ENCODE peak calls at places on chromosomes 16 and 17, in five cellular contexts. N is right atrium auricular region, L is adrenal gland, X is upper lobe of right lung, M is mesendoderm. G is an unnamed sample. For H3K27me3 and H3K4me1, the result is how much of the 10 kb centered on the place peaks cover.

GRCh38 chr17:74458835-74459234 is 7.6 kb upstream of the CD300A start:
- DNase-seq in L (no peak), M (no peak), N (no peak), X (no peak), G (no peak)

GRCh38 chr17:75549246-75550138 is 24.0 kb downstream of the LLGL2 start:
- DNase-seq in X (peak), L (no peak), N (no peak), M (peak), G (peak)

GRCh38 chr17:50133769-50134099 is 3.8 kb upstream of the SAMD14 start:
- DNase-seq in M (no peak), X (peak), L (no peak), N (no peak), G (no peak)

GRCh38 chr17:43604549-43604948 is 57.2 kb downstream of the MEOX1 start:
- DNase-seq in X (no peak), M (no peak), N (no peak), L (no peak), G (no peak)

GRCh38 chr16:86517652-86518258 is 7.4 kb downstream of the FOXF1 start:
- DNase-seq in X (no peak), N (no peak), L (peak), M (peak), G (peak)

GRCh38 chr16:27529962-27530361 is 19.8 kb downstream of the GTF3C1 start:
- DNase-seq in M (no peak), N (no peak), X (no peak), L (no peak), G (peak)

GRCh38 chr16:1832831-1833454 is 5.9 kb downstream of the FAHD1 start:
- DNase-seq in M (no peak), N (no peak), X (no peak), L (no peak), G (peak)

GRCh38 chr17:73593249-73593965 is 50.8 kb downstream of the SDK2 start:
- DNase-seq in M (no peak), X (no peak), L (no peak), N (no peak), G (no peak)

GRCh38 chr16:66605177-66605999 is 884 bp downstream of the CMTM3 start:
- DNase-seq in N (no peak), X (peak), M (peak), L (no peak), G (peak)

GRCh38 chr17:75876190-75876937 is 2.0 kb downstream of the TRIM47 start:
- DNase-seq in M (peak), L (peak), N (no peak), X (peak), G (peak)

GRCh38 chr16:23496826-23497542 is 13.3 kb downstream of the GGA2 start:
- DNase-seq in L (peak), X (peak), M (no peak), N (peak), G (no peak)

GRCh38 chr16:30184430-30185140 is 1.2 kb downstream of the CORO1A start:
- DNase-seq in M (no peak), L (peak), X (peak), N (no peak), G (peak)

GRCh38 chr16:27378871-27379580 is 22.9 kb upstream of the IL21R start:
- DNase-seq in X (no peak), L (no peak), M (peak), N (no peak), G (no peak)

GRCh38 chr16:4686497-4687210 is 6.7 kb upstream of the NUDT16L1 start:
- DNase-seq in M (no peak), L (no peak), N (no peak), X (no peak), G (no peak)

GRCh38 chr16:23835390-23836077 is at the start of gene PRKCB:
- DNase-seq in X (peak), L (peak), M (peak), N (no peak), G (no peak)

GRCh38 chr16:51211148-51211547 is 60.1 kb upstream of the SALL1 start:
- DNase-seq in X (no peak), L (no peak), N (no peak), M (no peak), G (no peak)

GRCh38 chr17:73387746-73388577 is 76.2 kb upstream of the CDC42EP4 start:
- DNase-seq in X (no peak), N (no peak), M (peak), L (no peak), G (no peak)

GRCh38 chr16:72247821-72248253 is 75.9 kb upstream of the PMFBP1 start:
- DNase-seq in X (no peak), M (no peak), N (no peak), L (no peak), G (no peak)

GRCh38 chr17:45368661-45369060 is 51.8 kb upstream of the MAP3K14 start:
- DNase-seq in X (no peak), N (no peak), M (no peak), L (no peak), G (no peak)

GRCh38 chr17:38898291-38898679 is 27.1 kb upstream of the LASP1NB start:
- DNase-seq in X (no peak), L (no peak), M (no peak), N (no peak), G (no peak)

GRCh38 chr17:50372708-50373556 is at the start of the genes EME1 and MRPL27:
- DNase-seq in L (peak), N (peak), M (peak), X (peak), G (peak)

GRCh38 chr16:3780570-3780969 is 63.2 kb upstream of the TRAP1 start:
- DNase-seq in X (no peak), M (no peak), L (peak), N (no peak), G (peak)

GRCh38 chr17:58279016-58279671 is 1.6 kb downstream of the MPO start:
- DNase-seq in M (no peak), X (peak), N (peak), L (peak), G (peak)

GRCh38 chr17:7383742-7384488 is 3.0 kb downstream of the TNK1 start:
- DNase-seq in X (no peak), M (peak), N (no peak), L (no peak), G (no peak)
- H3K4me3 ChIP-seq in X (peak), M (peak), N (peak), L (no peak), G (no peak)

GRCh38 chr16:8551388-8552332 is 38.7 kb downstream of the TMEM114 start:
- DNase-seq in N (no peak), L (no peak), M (no peak), X (no peak), G (no peak)

GRCh38 chr16:8548166-8548565 is 42.1 kb downstream of the TMEM114 start:
- DNase-seq in M (no peak), N (no peak), L (no peak), X (no peak), G (no peak)

GRCh38 chr16:8550728-8551387 is 39.5 kb downstream of the TMEM114 start:
- DNase-seq in L (no peak), M (no peak), X (no peak), N (no peak), G (no peak)

GRCh38 chr16:8547756-8548155 is 42.6 kb downstream of the TMEM114 start:
- DNase-seq in L (no peak), N (no peak), X (no peak), M (no peak), G (no peak)

DNA sequence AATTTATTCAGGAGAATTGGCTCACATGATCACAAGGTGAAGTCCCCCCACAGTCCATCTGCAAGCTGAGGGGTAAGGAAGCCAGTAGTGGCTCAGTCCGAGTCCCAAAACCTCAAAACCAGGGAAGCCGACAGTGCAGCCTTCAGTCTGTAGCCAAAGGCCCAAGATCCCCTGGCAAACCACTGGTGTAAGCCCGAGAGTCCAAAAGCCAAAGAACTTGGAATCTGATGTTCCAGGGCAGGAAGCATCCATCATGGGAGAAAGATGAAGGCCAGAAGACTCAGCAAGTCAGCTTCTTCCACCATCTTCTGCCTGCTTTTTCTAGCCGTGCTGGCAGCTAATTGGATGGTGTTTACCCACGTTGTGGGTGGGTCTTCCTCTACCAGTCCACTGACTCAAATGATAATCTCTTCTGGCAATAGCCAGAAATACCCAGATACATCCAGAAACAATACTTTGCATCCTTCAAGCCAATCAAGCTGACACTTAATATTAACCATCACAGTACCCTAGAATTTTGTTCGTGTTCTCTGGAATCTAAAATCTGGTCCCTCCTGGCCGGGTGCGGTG is 40.4 kb downstream of the TMEM114 start:
- DNase-seq in L (no peak), N (no peak), X (no peak), M (no peak), G (no peak)
- H3K27me3 ChIP-seq in L (under half), N (under half), X (under half), M (under half), G (under half)

GRCh38 chr17:37745801-37746426 is 1.1 kb upstream of the HNF1B start:
- DNase-seq in M (no peak), L (no peak), X (no peak), N (no peak), G (no peak)

GRCh38 chr17:37744633-37744927 is 279 bp downstream of the HNF1B start:
- DNase-seq in N (no peak), M (no peak), L (no peak), X (no peak), G (no peak)

GRCh38 chr17:37744961-37745800 is at the start of gene HNF1B:
- DNase-seq in L (no peak), N (no peak), X (peak), M (peak), G (no peak)

GRCh38 chr17:37747222-37747621 is 2.4 kb upstream of the HNF1B start:
- DNase-seq in X (no peak), N (no peak), M (no peak), L (no peak), G (no peak)

DNA sequence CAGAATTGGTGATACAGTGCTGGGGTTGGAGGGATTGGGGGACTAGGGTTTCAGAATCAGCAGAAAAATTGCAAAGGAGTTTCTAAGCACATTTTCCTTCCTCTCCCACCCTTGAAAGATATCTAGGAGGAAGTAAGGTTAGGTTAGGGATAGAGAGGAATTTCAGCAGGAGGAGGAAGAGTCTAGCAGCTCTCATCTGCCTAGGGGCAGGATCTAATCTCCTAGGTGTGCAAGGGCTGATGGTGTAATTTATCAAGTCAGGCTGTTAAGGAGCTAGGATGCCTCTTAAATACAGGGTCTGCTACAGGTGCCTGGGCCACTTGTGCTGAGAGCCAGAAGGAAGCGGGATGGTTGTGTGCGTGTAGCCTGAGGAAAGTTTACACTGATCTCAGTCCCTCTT is 1.8 kb upstream of the HNF1B start:
- DNase-seq in X (no peak), N (no peak), M (no peak), L (no peak), G (no peak)
- H3K4me1 ChIP-seq in X (under half), N (under half), M (under half), L (under half), G (under half)

DNA sequence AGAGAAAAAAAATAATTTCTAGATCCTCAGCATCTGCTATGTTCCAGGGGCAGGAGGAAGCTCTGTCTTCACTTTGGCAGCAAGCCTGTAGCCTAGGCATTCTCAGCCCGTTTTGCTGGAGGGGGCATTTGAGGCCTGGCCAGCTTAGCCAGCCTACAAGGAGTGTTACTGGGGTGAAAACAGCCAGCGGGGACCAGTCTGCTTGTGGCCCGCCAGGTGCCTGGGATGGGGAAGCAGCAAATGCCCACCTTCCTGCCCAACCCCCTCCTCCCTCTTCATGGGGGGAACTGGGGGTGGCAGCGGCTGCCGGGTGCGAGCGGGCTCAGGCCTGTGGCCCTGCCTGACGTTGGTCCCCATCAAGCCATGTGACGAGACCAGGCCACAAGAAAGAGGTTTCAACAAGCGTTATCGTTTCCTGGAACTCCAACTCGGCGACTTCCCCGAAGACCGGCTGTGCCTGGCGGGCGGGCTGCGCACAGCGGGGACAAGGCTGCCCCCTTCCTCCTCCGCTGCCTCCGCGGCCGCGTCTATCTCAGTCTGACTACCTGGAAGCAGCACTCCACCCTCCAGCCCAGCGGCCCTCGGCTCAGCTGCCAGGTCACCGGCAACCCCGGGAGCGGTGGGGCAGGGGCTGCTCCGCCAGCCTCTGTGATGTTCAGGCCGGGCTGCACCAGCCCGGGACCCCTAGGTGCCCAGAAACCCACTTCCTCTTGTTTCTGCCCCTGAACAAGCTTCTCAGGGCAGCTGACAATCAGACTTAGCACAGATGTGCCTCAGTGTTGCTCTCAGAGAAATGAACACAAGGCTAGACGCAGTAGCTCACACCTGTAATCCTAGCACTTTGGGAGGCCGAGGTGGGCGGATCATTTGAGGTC is 22.9 kb downstream of the SOCS1 start:
- DNase-seq in L (peak), M (peak), N (no peak), X (peak), G (no peak)
- H3K4me3 ChIP-seq in L (no peak), M (no peak), N (no peak), X (no peak), G (no peak)

GRCh38 chr16:55179858-55180585 is 144.0 kb upstream of the IRX6 start:
- DNase-seq in M (no peak), X (peak), N (no peak), L (no peak), G (no peak)

GRCh38 chr16:55176901-55177300 is 147.1 kb upstream of the IRX6 start:
- DNase-seq in X (no peak), L (no peak), M (no peak), N (no peak), G (no peak)

GRCh38 chr16:55169780-55170179 is 154.2 kb upstream of the IRX6 start:
- DNase-seq in M (no peak), L (no peak), N (no peak), X (no peak), G (no peak)

GRCh38 chr16:55171241-55171640 is 152.8 kb upstream of the IRX6 start:
- DNase-seq in N (no peak), X (no peak), M (peak), L (no peak), G (no peak)

GRCh38 chr16:55175389-55175788 is 148.6 kb upstream of the IRX6 start:
- DNase-seq in M (no peak), N (no peak), L (no peak), X (no peak), G (no peak)
- H3K27me3 ChIP-seq in M (under half), N (under half), L (under half), X (under half), G (under half)

G was measured in SJCRH30.